ENCODE peak calls at places on chromosomes 4 and X, in four cellular contexts. Y is HCT116, F is OCI-LY7, R is GM23248. U is an unnamed sample. For H3K4me1, the result is how much of the 10 kb centered on the place peaks cover.

GRCh38 chr4:72119946-72120345 is 88.1 kb downstream of the NPFFR2 start:
- DNase-seq in F (no peak), R (no peak), Y (no peak), U (no peak)

GRCh38 chr4:111214371-111214770 is 591.5 kb upstream of the PITX2 start:
- DNase-seq in R (no peak), F (no peak), Y (no peak), U (no peak)

GRCh38 chr4:140450352-140450751 is 22.9 kb upstream of the CLGN start:
- DNase-seq in F (no peak), Y (no peak), R (no peak), U (no peak)

GRCh38 chr4:177596035-177596434 is 153.8 kb upstream of the AGA start:
- DNase-seq in F (no peak), R (peak), Y (peak), U (no peak)

GRCh38 chr4:96649536-96649935 is 809.6 kb downstream of the PDHA2 start:
- DNase-seq in F (no peak), R (no peak), Y (peak), U (no peak)

GRCh38 chrX:11137543-11138139 is 26.5 kb downstream of the HCCS start:
- DNase-seq in R (peak), Y (peak), F (peak), U (peak)

GRCh38 chr4:48375651-48376291 is 34.4 kb downstream of the SLAIN2 start:
- DNase-seq in R (peak), Y (peak), F (no peak), U (no peak)

GRCh38 chrX:10507876-10508275 is 112.5 kb downstream of the MID1 start:
- DNase-seq in F (no peak), R (no peak), Y (no peak), U (no peak)

GRCh38 chr4:84384801-84385582 is 114.1 kb downstream of the NKX6-1 start:
- DNase-seq in F (no peak), R (no peak), Y (no peak), U (no peak)

GRCh38 chr4:184722798-184723197 is 11.1 kb downstream of the CENPU start:
- DNase-seq in Y (no peak), F (no peak), R (no peak), U (no peak)

GRCh38 chr4:110778526-110778925 is 155.6 kb upstream of the PITX2 start:
- DNase-seq in F (no peak), R (peak), Y (no peak), U (no peak)

GRCh38 chr4:122576261-122577188 is 44.3 kb downstream of the IL21 start:
- DNase-seq in R (peak), Y (peak), F (peak), U (peak)

GRCh38 chr4:133969202-133969873 is 232.3 kb downstream of the PABPC4L start:
- DNase-seq in Y (no peak), F (no peak), R (peak), U (no peak)

GRCh38 chrX:120625366-120625765 is 4.5 kb downstream of the C1GALT1C1 start:
- DNase-seq in F (no peak), Y (no peak), R (peak), U (no peak)

GRCh38 chrX:24760601-24761000 is 66.9 kb downstream of the POLA1 start:
- DNase-seq in R (peak), Y (no peak), F (no peak), U (no peak)

GRCh38 chr4:2254665-2255500 is 7.0 kb downstream of the MXD4 start:
- DNase-seq in R (no peak), F (no peak), Y (no peak), U (no peak)

GRCh38 chr4:8913121-8913857 is 41.6 kb upstream of the HMX1 start:
- DNase-seq in Y (no peak), R (peak), F (no peak), U (no peak)

GRCh38 chrX:150406559-150406958 is 43.4 kb downstream of the MAMLD1 start:
- DNase-seq in F (no peak), R (no peak), Y (no peak), U (no peak)

GRCh38 chr4:132572210-132572609 is 576.9 kb upstream of the PCDH10 start:
- DNase-seq in R (no peak), F (no peak), Y (no peak), U (no peak)

GRCh38 chr4:84258905-84259830 is 239.9 kb downstream of the NKX6-1 start:
- DNase-seq in Y (peak), R (peak), F (peak), U (peak)

GRCh38 chr4:139266583-139267257 is 13.3 kb downstream of the MGARP start:
- DNase-seq in F (peak), R (peak), Y (no peak), U (peak)

GRCh38 chr4:139265654-139266053 is 14.4 kb downstream of the MGARP start:
- DNase-seq in Y (no peak), R (no peak), F (no peak), U (no peak)

GRCh38 chr4:139267301-139267700 is 12.7 kb downstream of the MGARP start:
- DNase-seq in F (no peak), Y (no peak), R (peak), U (no peak)

DNA sequence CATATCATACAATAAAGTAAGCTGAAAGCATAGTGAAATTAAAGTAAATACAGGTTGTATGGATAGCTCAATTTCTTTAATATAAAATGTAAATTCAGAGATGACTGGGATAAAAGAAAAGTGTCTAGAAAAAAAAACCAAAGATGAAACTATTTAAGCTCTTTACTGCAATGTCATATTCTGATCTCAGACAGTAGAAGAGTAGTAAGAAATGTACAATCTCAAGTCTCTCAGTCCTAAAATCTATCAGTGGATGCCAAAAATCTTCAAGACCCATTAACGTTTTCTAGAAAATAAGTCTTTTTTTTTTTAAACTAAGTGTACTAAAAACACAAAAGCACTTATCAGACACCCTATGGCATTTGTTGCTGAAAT is 13.8 kb downstream of the MGARP start:
- DNase-seq in Y (no peak), R (no peak), F (no peak), U (no peak)
- H3K4me3 ChIP-seq in Y (peak), R (peak), F (peak), U (peak)

GRCh38 chrX:69060631-69061408 is 104.4 kb downstream of the PJA1 start:
- DNase-seq in Y (peak), F (no peak), R (peak), U (no peak)

GRCh38 chrX:69051901-69052300 is 113.4 kb downstream of the PJA1 start:
- DNase-seq in Y (no peak), R (no peak), F (no peak), U (no peak)

GRCh38 chrX:69050051-69050785 is 115.0 kb downstream of the PJA1 start:
- DNase-seq in Y (no peak), F (no peak), R (no peak), U (no peak)

GRCh38 chrX:69055193-69055592 is 110.1 kb downstream of the PJA1 start:
- DNase-seq in F (no peak), Y (no peak), R (no peak), U (no peak)
- H2AFZ ChIP-seq in F (no peak), Y (no peak), R (no peak), U (no peak)

GRCh38 chr4:4855293-4856070 is 4.0 kb upstream of the MSX1 start:
- DNase-seq in F (no peak), R (no peak), Y (no peak), U (no peak)
- H3K4me1 ChIP-seq in F (under half), R (under half), Y (under half), U (under half)

DNA sequence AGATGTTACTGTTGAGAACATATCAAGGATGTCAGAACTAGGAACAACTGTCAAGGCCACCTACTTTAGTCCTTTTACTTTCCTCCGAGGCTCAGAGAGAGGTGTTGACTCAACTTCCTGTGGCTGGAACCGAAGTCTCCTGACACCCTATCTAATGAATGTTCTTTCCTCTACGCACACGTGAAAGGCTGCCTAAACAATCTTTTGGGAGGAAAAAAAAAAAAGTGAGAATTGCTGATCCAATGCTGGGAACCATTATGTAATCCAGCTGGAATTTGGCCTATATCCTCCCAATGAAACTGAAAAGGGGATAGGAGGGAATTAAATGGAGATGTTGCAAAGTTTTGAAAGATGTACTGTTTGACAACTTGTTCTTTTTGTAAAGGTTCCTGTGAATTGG is 8.3 kb upstream of the MAP7D3 start:
- DNase-seq in R (peak), Y (no peak), F (no peak), U (no peak)
- H3K4me3 ChIP-seq in R (no peak), Y (no peak), F (no peak), U (no peak)

DNA sequence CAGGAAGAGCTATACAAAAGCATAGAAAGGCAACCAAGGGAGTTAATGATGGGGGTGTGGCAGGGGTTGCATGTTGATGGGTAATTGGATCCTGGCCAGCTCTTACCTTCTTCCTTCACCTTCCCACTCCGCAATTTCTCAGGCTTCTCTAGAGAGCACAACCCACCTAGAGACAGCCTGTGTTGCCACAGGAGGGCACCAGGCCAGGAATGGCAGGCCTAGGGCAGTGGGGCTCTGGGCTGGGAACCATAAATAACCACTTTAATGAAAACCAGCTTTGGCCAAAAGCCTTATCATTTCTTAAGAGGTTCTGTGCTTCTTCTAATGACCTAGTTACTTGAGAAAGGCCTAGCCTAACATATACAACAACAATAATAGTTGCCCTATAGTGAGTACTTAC is 66.6 kb downstream of the RTL9 start:
- DNase-seq in F (no peak), R (no peak), Y (no peak), U (no peak)
- H2AFZ ChIP-seq in F (no peak), R (no peak), Y (no peak), U (no peak)

GRCh38 chr4:15774020-15774420 is 4.1 kb upstream of the CD38 start:
- DNase-seq in F (no peak), Y (no peak), R (peak), U (no peak)
- H3K4me1 ChIP-seq in F (half or more), Y (under half), R (under half), U (under half)

U was measured in Karpas-422.